ENCODE peak calls at places on chromosomes 13 and 19, in eight cellular contexts. K is AG09319, X is RWPE1, J is breast epithelium, I is A549, F is progenitor cell of endocrine pancreas, O is fibroblast of villous mesenchyme, E is sigmoid colon. H is an unnamed sample.

GRCh38 chr13:114153485-114154080 is 21.2 kb upstream of the RASA3 start:
- DNase-seq in I (no peak), K (no peak), O (no peak), F (no peak), J (no peak), X (no peak), E (no peak), H (no peak)

GRCh38 chr13:51682691-51683090 is 98.4 kb downstream of the WDFY2 start:
- DNase-seq in J (no peak), X (no peak), O (no peak), F (no peak), E (no peak), I (no peak), K (no peak), H (no peak)

GRCh38 chr19:40775632-40776022 is 306 bp downstream of the MIA start:
- DNase-seq in X (no peak), K (no peak), I (no peak), O (no peak), E (no peak), J (no peak), F (no peak), H (no peak)

GRCh38 chr13:34207334-34207733 is 389.4 kb downstream of the RFC3 start:
- DNase-seq in E (no peak), O (peak), X (peak), I (peak), F (no peak), K (no peak), J (no peak), H (no peak)

GRCh38 chr13:75633285-75633684 is 2.8 kb upstream of the LMO7 start:
- DNase-seq in E (no peak), F (no peak), X (no peak), K (no peak), O (peak), J (no peak), I (no peak), H (no peak)

GRCh38 chr19:49774969-49775368 is 8.2 kb downstream of the AP2A1 start:
- DNase-seq in J (no peak), O (no peak), X (no peak), F (no peak), K (no peak), E (no peak), I (no peak), H (no peak)

GRCh38 chr19:40800339-40800996 is 1.5 kb downstream of the EGLN2 start:
- DNase-seq in X (no peak), K (no peak), I (no peak), O (no peak), F (no peak), J (no peak), E (no peak), H (no peak)

GRCh38 chr13:86193281-86193680 is 394.1 kb upstream of the SLITRK6 start:
- DNase-seq in F (peak), E (no peak), J (no peak), I (no peak), X (no peak), K (no peak), O (no peak), H (no peak)

GRCh38 chr13:38216181-38216580 is 133.5 kb upstream of the UFM1 start:
- DNase-seq in K (no peak), X (no peak), E (no peak), J (no peak), I (no peak), O (no peak), F (no peak), H (no peak)

GRCh38 chr13:104320446-104320845 is 1254.2 kb upstream of the SLC10A2 start:
- DNase-seq in X (no peak), J (no peak), K (no peak), F (no peak), O (no peak), E (no peak), I (no peak), H (no peak)

GRCh38 chr19:50794778-50795664 is 4.8 kb downstream of the ACP4 start:
- DNase-seq in X (no peak), F (no peak), I (peak), O (no peak), K (no peak), J (no peak), E (no peak), H (no peak)

GRCh38 chr13:27644302-27644701 is 22.6 kb downstream of the POLR1D start:
- DNase-seq in E (no peak), J (peak), X (peak), F (no peak), I (no peak), O (peak), K (peak), H (no peak)

GRCh38 chr13:111359237-111359915 is 38.9 kb downstream of the TEX29 start:
- DNase-seq in O (no peak), K (no peak), J (no peak), I (no peak), F (no peak), E (no peak), X (no peak), H (no peak)

GRCh38 chr19:7471696-7472620 is 16.9 kb downstream of the PEX11G start:
- DNase-seq in I (no peak), K (no peak), O (peak), F (no peak), J (no peak), E (no peak), X (no peak), H (no peak)

GRCh38 chr13:77262198-77262597 is 64.7 kb downstream of the MYCBP2 start:
- DNase-seq in X (no peak), F (no peak), I (no peak), J (no peak), O (no peak), K (no peak), E (no peak), H (no peak)

GRCh38 chr19:38842439-38843174 is 7.2 kb downstream of the HNRNPL start:
- DNase-seq in K (no peak), F (no peak), X (no peak), E (no peak), J (no peak), I (peak), O (no peak), H (no peak)

GRCh38 chr19:42270346-42271044 is 1.4 kb downstream of the CIC start:
- DNase-seq in F (no peak), I (peak), X (peak), O (peak), J (peak), K (peak), E (peak), H (no peak)

GRCh38 chr13:111429064-111429558 is 108.7 kb downstream of the TEX29 start:
- DNase-seq in K (no peak), O (peak), I (peak), E (no peak), X (peak), J (no peak), F (peak), H (no peak)

GRCh38 chr19:8631425-8631819 is 989 bp downstream of the NFILZ start:
- DNase-seq in X (no peak), J (no peak), O (no peak), K (no peak), I (peak), F (no peak), E (no peak), H (no peak)

GRCh38 chr19:7766535-7766934 is 3.5 kb downstream of the CLEC4M start:
- DNase-seq in X (no peak), F (no peak), E (peak), K (no peak), I (no peak), O (no peak), J (no peak), H (no peak)

GRCh38 chr13:40539954-40540706 is 126.3 kb downstream of the FOXO1 start:
- DNase-seq in I (peak), O (peak), K (no peak), E (no peak), F (no peak), J (no peak), X (peak), H (no peak)

GRCh38 chr19:56566904-56567273 is 379 bp upstream of the ZNF470 start:
- DNase-seq in J (peak), K (no peak), I (peak), X (peak), F (peak), O (no peak), E (peak), H (peak)

GRCh38 chr19:21691656-21692055 is 75.7 kb downstream of the ZNF100 start:
- DNase-seq in O (no peak), X (no peak), I (no peak), E (no peak), K (no peak), J (no peak), F (no peak), H (no peak)

GRCh38 chr13:29743229-29743786 is 107.1 kb downstream of the UBL3 start:
- DNase-seq in O (peak), X (no peak), F (no peak), J (peak), K (peak), E (peak), I (no peak), H (no peak)

GRCh38 chr13:44810067-44810840 is 179.0 kb downstream of the NUFIP1 start:
- DNase-seq in K (no peak), J (no peak), O (no peak), F (no peak), E (no peak), I (peak), X (no peak), H (no peak)

GRCh38 chr19:1561236-1561842 is 6.8 kb downstream of the MEX3D start:
- DNase-seq in O (no peak), J (no peak), K (no peak), I (no peak), F (no peak), X (no peak), E (no peak), H (no peak)

GRCh38 chr13:99278199-99278598 is 20.0 kb upstream of the GPR18 start:
- DNase-seq in X (no peak), E (no peak), F (no peak), K (no peak), J (no peak), I (no peak), O (no peak), H (no peak)

GRCh38 chr19:2129486-2129885 is 21.9 kb downstream of the AP3D1 start:
- DNase-seq in E (no peak), I (no peak), X (no peak), J (no peak), F (no peak), K (no peak), O (no peak), H (no peak)

GRCh38 chr19:29947871-29948270 is 5.8 kb downstream of the URI1 start:
- DNase-seq in O (no peak), E (no peak), K (no peak), F (no peak), X (no peak), J (no peak), I (no peak), H (no peak)

GRCh38 chr19:51703655-51704515 is 10.8 kb downstream of the SPACA6 start:
- DNase-seq in X (peak), J (peak), E (peak), K (peak), O (peak), F (peak), I (peak), H (peak)

GRCh38 chr13:43304945-43305344 is 281.6 kb downstream of the DNAJC15 start:
- DNase-seq in F (no peak), I (peak), J (no peak), K (no peak), O (no peak), E (no peak), X (no peak), H (no peak)

DNA sequence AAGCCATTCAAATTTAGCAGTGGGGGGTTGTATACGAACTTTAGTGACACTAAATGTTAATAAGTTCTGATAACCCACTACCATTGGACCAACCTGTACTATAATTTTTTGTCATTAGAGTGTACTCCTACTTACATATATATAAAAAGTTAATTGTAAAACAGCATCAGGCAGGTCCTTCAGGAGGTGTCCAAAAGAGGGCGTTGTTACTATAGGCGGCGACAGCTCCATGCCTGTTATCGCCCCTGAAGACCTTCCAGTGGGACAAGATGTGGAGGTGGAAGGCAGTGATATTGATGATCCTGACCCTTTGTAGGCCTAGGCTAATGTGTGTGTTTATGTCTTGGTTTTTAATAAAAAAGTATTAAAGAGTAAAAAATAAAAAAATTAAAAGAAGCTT is 27.5 kb downstream of the SPRYD7 start:
- DNase-seq in I (peak), E (no peak), X (no peak), O (no peak), K (no peak), F (no peak), J (no peak), H (no peak)
- TF ChIP-seq CTCF in I (peak), E (no peak), X (no peak), O (no peak), K (no peak), F (peak), J (no peak), H (no peak)

GRCh38 chr19:20278342-20278741 is 111.3 kb downstream of the ZNF486 start:
- DNase-seq in X (no peak), E (no peak), J (peak), I (no peak), K (peak), O (peak), F (no peak), H (no peak)
- TF ChIP-seq CTCF in X (no peak), E (no peak), J (no peak), I (no peak), K (peak), O (peak), F (peak), H (peak)

DNA sequence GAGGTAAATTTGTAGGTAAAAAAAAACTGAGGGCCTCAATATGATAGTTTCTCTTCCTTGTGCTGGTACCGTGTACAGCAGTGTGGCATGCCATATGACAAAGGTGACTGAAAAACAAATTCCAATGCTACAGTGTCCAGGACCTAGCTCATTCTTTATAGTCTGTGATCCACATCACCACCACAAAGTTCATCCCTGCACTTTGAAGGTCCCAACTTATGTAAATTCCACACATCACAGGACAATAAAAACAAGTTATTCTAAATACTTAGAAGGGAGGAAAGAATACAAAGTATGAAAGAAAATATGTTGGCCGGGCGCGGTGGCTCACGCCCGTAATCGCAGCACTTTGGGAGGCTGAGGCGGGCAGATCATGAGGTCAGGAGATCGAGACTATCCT is 314.6 kb upstream of the SGCG start:
- DNase-seq in E (no peak), O (no peak), I (no peak), F (no peak), J (no peak), X (no peak), K (no peak), H (no peak)
- TF ChIP-seq CTCF in E (no peak), O (no peak), I (no peak), F (no peak), J (no peak), X (no peak), K (no peak), H (no peak)

GRCh38 chr19:12137541-12137940 is 2.6 kb downstream of the ZNF20 start:
- DNase-seq in K (no peak), O (no peak), F (no peak), X (no peak), J (no peak), I (no peak), E (no peak), H (no peak)
- TF ChIP-seq CTCF in K (no peak), O (peak), F (no peak), X (no peak), J (no peak), I (no peak), E (no peak), H (no peak)

GRCh38 chr19:24033308-24033961 is 53.6 kb upstream of the ZNF254 start:
- DNase-seq in K (peak), O (peak), J (peak), I (peak), X (peak), E (peak), F (peak), H (peak)

GRCh38 chr19:24033962-24034342 is 53.0 kb upstream of the ZNF254 start:
- DNase-seq in X (peak), I (peak), E (peak), J (peak), K (peak), F (no peak), O (peak), H (no peak)

GRCh38 chr19:24032651-24033050 is 54.3 kb upstream of the ZNF254 start:
- DNase-seq in E (no peak), I (no peak), J (no peak), X (no peak), K (no peak), F (no peak), O (no peak), H (no peak)

DNA sequence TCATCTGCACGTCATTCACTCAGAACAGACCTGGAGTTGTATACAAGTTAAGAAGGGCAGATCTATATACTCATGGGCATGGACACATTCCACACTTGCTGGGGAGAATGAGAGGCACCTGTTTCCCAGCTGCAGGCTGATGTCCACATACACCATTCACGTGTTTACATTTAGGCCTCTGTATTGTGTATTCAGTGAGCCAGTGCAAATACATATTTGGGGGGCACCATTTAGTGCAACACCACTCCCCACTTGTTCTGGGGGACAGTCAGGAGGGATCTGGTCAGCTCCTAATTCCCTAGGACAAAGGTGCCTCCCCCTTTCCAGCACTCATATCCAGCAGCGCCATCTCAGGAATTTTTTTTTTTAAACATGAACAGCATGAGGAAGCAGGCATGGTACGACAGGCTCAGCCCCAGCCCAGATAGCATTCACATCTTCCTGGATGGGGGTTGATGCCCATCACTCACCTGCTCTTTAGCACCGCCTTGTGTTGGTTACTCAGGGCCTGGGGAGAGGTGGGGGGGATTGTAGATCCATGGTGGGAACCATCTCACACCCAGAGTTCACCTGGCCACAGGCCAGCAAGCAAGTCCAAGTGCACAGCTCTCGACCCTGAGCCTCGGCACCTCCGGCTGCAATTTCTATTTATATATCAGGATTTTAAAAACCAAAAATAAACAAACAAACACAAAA is 56.9 kb upstream of the ZNF254 start:
- DNase-seq in O (no peak), X (no peak), J (no peak), K (no peak), I (no peak), F (no peak), E (no peak), H (no peak)
- TF ChIP-seq CTCF in O (no peak), X (no peak), J (no peak), K (no peak), I (no peak), F (no peak), E (no peak), H (no peak)

GRCh38 chr19:14149011-14149410 is 12.6 kb upstream of the ASF1B start:
- DNase-seq in K (no peak), E (no peak), F (no peak), J (no peak), O (no peak), I (no peak), X (no peak), H (no peak)

GRCh38 chr19:14149509-14149994 is 13.2 kb upstream of the ASF1B start:
- DNase-seq in X (no peak), K (no peak), F (no peak), J (peak), O (peak), I (no peak), E (peak), H (no peak)

GRCh38 chr19:14150041-14150769 is 13.8 kb upstream of the ASF1B start:
- DNase-seq in I (no peak), J (no peak), X (no peak), K (no peak), O (no peak), F (no peak), E (no peak), H (no peak)

GRCh38 chr19:14146789-14147216 is 10.4 kb upstream of the ASF1B start:
- DNase-seq in I (no peak), K (peak), E (no peak), O (peak), X (no peak), J (peak), F (no peak), H (no peak)

GRCh38 chr19:14147797-14148605 is 11.6 kb upstream of the ASF1B start:
- DNase-seq in E (peak), J (peak), F (peak), O (peak), I (peak), K (peak), X (peak), H (peak)
- TF ChIP-seq CTCF in E (peak), J (peak), F (peak), O (peak), I (peak), K (peak), X (peak), H (peak)

DNA sequence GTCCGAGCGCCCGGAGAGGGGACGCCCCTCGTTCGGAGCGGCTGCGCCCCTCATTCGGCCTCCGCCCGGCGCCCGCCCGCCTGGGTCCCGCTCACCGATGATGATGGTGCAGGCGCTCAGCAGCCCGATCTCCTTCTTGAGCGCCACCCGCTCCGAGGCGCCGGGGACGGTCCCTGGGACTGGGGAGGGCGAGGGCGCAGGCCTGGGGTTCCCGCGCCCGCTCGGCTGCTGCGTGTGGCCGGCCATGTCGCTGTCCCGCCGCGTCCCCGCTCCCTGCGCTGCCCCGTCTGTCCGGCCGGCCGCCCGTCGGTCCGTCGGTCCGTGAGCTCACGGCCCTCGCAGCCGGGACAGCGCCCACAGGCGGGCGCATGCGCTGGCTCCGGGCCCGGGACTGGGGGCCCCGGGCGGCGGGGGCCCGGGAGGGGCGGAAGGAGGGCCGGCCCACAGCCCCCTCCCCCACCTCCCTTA is at the start of gene SLC7A10:
- DNase-seq in K (no peak), X (no peak), F (no peak), E (no peak), O (no peak), J (no peak), I (no peak), H (no peak)
- TF ChIP-seq CTCF in K (no peak), X (no peak), F (no peak), E (no peak), O (no peak), J (no peak), I (no peak), H (no peak)

H was measured in mesothelial cell of epicardium.